ENCODE peak calls at places on chromosomes 11 and 22, in seven cellular contexts. P, S, B, L, V, A and E are unnamed samples.
A peak's percentile ranks its signal among the peaks of the same experiment; 100 is the strongest.

GRCh38 chr11:16252373-16252772 is 104.0 kb downstream of the SOX6 start:
- DNase-seq in P (no peak), S (no peak), B (no peak), L (peak; percentile 0), V (no peak), A (peak; percentile 12), E (peak; percentile 4)

GRCh38 chr11:78325274-78325781 is 92.3 kb downstream of the GAB2 start:
- DNase-seq in P (no peak), S (no peak), B (peak; percentile 41), L (no peak), V (peak; percentile 32), A (no peak), E (no peak)

GRCh38 chr11:75465701-75466531 is 32.9 kb upstream of the KLHL35 start:
- DNase-seq in P (no peak), S (no peak), B (no peak), L (no peak), V (no peak), A (no peak), E (no peak)

GRCh38 chr11:64094463-64095223 is 58.9 kb downstream of the FLRT1 start:
- DNase-seq in P (peak; percentile 76), S (no peak), B (peak; percentile 66), L (no peak), V (no peak), A (no peak), E (no peak)

GRCh38 chr11:57903441-57904123 is 120.1 kb upstream of the OR9Q1 start:
- DNase-seq in P (peak; percentile 74), S (no peak), B (peak; percentile 58), L (no peak), V (no peak), A (no peak), E (peak; percentile 31)

GRCh38 chr11:210122-210802 is 2.8 kb downstream of the RIC8A start:
- DNase-seq in P (no peak), S (no peak), B (no peak), L (no peak), V (no peak), A (no peak), E (no peak)

GRCh38 chr22:24516301-24516737 is 21.2 kb downstream of the UPB1 start:
- DNase-seq in P (no peak), S (no peak), B (no peak), L (no peak), V (no peak), A (peak; percentile 62), E (no peak)

GRCh38 chr11:26946209-26946828 is 47.6 kb upstream of the FIBIN start:
- DNase-seq in P (no peak), S (no peak), B (no peak), L (no peak), V (no peak), A (no peak), E (no peak)

GRCh38 chr22:49101225-49101624 is 726.4 kb downstream of the BRD1 start:
- DNase-seq in P (no peak), S (no peak), B (no peak), L (no peak), V (no peak), A (no peak), E (no peak)

GRCh38 chr11:110287537-110287936 is 8.9 kb downstream of the RDX start:
- DNase-seq in P (no peak), S (no peak), B (no peak), L (no peak), V (no peak), A (no peak), E (no peak)

GRCh38 chr11:110289472-110289871 is 6.9 kb downstream of the RDX start:
- DNase-seq in P (no peak), S (no peak), B (no peak), L (no peak), V (no peak), A (no peak), E (no peak)

GRCh38 chr11:110283862-110284261 is 12.6 kb downstream of the RDX start:
- DNase-seq in P (no peak), S (no peak), B (no peak), L (no peak), V (no peak), A (no peak), E (no peak)

GRCh38 chr11:110290591-110291334 is 5.7 kb downstream of the RDX start:
- DNase-seq in P (no peak), S (no peak), B (no peak), L (no peak), V (no peak), A (peak; percentile 31), E (no peak)

GRCh38 chr11:110286298-110287040 is 9.9 kb downstream of the RDX start:
- DNase-seq in P (no peak), S (no peak), B (no peak), L (no peak), V (no peak), A (no peak), E (no peak)
- TF ChIP-seq JUND in P (no peak), S (no peak), B (no peak), L (no peak), V (no peak), A (no peak), E (no peak)

GRCh38 chr11:117456027-117456720 is 128.5 kb downstream of the CEP164 start:
- DNase-seq in P (no peak), S (no peak), B (no peak), L (no peak), V (peak; percentile 71), A (no peak), E (no peak)
- TF ChIP-seq JUND in P (no peak), S (no peak), B (no peak), L (no peak), V (peak; percentile 49), A (no peak), E (no peak)

DNA sequence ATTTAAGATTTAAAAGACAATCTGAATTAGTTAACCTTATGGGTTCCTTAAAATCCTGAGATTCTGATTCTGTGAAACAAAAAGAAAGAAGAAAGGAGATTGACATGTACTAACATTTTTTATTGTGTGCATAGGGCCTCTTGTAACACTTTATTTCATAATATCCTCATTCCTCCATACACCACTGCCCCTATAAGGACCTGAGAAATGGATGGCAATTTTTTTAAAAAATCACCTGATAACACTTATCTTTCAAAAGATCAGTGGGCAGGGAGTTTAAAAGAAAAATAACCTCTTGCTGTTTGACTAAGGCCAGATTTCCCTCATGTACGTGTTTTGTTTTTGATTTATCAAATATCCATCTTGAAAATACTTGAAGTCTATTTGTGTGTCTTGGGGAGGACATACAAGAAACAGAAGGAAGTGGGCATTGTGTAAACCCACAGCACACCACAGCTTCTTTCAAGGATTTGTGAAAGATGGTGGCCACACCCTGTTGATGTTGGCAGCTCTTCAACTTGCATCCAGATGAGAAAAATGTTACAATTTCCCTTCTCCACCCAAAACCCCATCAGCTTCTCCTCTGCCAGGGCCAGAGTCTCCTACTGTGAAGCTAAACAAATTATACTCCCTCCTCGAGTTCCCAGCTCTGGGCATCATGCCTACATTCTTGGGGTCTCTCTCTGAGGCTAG is 35.0 kb upstream of the MPEG1 start:
- DNase-seq in P (no peak), S (no peak), B (no peak), L (no peak), V (no peak), A (no peak), E (no peak)
- TF ChIP-seq JUND in P (no peak), S (no peak), B (no peak), L (no peak), V (no peak), A (no peak), E (no peak)

DNA sequence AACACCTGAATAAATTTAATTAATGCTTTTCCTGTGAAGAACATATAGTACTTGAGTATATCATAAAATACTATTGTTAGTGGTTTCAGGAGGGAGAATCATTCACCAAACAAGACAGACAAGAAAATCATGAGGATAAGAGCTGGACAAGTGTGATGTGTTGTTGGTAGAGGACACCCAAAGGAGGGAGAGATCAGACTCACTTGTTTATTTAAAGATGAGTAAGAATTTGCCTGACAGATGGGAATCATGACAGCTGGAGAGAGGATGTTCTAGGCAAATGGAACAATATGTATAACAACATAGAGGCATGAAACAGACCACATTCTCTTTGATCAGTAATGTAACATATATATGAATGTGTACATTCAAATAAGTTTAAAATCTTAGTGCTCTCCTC is 228.8 kb upstream of the SORL1-AS1 start:
- DNase-seq in P (no peak), S (no peak), B (no peak), L (no peak), V (no peak), A (no peak), E (no peak)
- TF ChIP-seq JUND in P (no peak), S (no peak), B (no peak), L (no peak), V (no peak), A (no peak), E (no peak)

DNA sequence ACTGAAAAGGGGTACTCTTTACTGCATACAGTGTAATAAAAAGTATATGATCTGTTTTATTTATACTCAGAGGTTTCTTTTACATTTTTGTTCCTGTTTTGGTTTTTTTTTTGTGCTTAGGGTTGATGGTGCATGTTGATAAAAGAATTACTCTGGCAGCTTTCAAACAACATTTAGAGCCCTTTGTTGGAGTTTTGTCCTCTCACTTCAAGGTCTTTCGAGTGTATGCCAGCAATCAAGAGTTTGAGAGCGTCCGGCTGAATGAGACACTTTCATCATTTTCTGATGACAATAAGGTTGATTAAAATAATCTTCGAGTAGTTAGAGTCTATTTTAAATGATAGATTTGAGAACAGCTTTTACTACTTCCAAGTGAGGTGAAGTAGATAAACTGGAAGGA is 60.6 kb downstream of the DKK3 start:
- DNase-seq in P (no peak), S (no peak), B (no peak), L (no peak), V (no peak), A (no peak), E (no peak)
- TF ChIP-seq JUND in P (no peak), S (no peak), B (no peak), L (no peak), V (no peak), A (no peak), E (no peak)

DNA sequence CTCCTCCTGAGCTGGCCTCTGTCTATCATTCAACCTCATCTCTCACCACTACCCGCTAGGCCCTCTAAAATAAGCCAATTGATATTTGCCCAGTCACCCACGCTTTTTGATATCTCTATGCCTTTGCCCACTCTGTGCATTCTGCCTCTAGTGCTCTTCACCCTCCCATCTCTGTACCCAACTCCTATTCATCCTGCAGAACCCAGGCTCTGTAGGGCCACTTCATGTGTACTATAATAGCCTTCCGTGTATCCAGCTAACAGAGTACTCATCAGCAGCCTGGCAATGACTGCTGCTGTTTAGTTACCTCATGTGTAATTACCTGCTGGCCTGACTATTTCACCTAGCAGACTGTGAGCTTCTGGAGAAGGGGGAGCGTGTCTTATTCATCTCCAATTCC is 986 bp upstream of the CNGA4 start:
- DNase-seq in P (no peak), S (no peak), B (no peak), L (no peak), V (no peak), A (no peak), E (no peak)
- TF ChIP-seq JUND in P (no peak), S (no peak), B (no peak), L (no peak), V (no peak), A (no peak), E (no peak)

GRCh38 chr11:61020706-61021235 is 49.3 kb downstream of the CD6 start:
- DNase-seq in P (no peak), S (no peak), B (no peak), L (no peak), V (no peak), A (no peak), E (no peak)
- TF ChIP-seq JUND in P (no peak), S (no peak), B (no peak), L (no peak), V (no peak), A (no peak), E (no peak)